ENCODE peak calls at places on chromosomes 12 and 14, in seven cellular contexts. X is NCI-H1417, Y is prostate gland, D is amniotic epithelial cell, Z is non-pigmented ciliary epithelial cell, C is aorta, A is glutamatergic neuron. P is an unnamed sample.

GRCh38 chr12:22518067-22518719 is 26.1 kb downstream of the C2CD5 start:
- DNase-seq in X (peak), Y (no peak), D (peak), Z (no peak), C (no peak), A (no peak), P (no peak)

GRCh38 chr12:124443929-124444712 is 123.3 kb downstream of the NCOR2 start:
- DNase-seq in X (no peak), Y (no peak), D (peak), Z (no peak), C (no peak), A (no peak), P (no peak)

GRCh38 chr12:40921563-40922163 is 229.4 kb downstream of the CNTN1 start:
- DNase-seq in X (no peak), Y (no peak), D (peak), Z (peak), C (no peak), A (no peak), P (peak)

GRCh38 chr14:28375295-28375694 is 391.3 kb upstream of the FOXG1 start:
- DNase-seq in X (no peak), Y (no peak), D (peak), Z (peak), C (no peak), A (peak), P (no peak)

GRCh38 chr14:93538411-93538810 is 107.7 kb downstream of the UNC79 start:
- DNase-seq in X (no peak), Y (no peak), D (peak), Z (no peak), C (no peak), A (peak), P (no peak)

GRCh38 chr14:96178674-96179321 is 25.8 kb upstream of the BDKRB2 start:
- DNase-seq in X (no peak), Y (no peak), D (no peak), Z (no peak), C (peak), A (no peak), P (no peak)

GRCh38 chr14:101960225-101960624 is 4.1 kb upstream of the DYNC1H1 start:
- DNase-seq in X (no peak), Y (no peak), D (no peak), Z (no peak), C (no peak), A (no peak), P (no peak)

GRCh38 chr12:123532808-123533649 is 490 bp downstream of the RILPL1 start:
- DNase-seq in X (peak), Y (no peak), D (no peak), Z (no peak), C (peak), A (peak), P (no peak)

GRCh38 chr12:128250091-128250490 is 16.9 kb upstream of the TMEM132C start:
- DNase-seq in X (no peak), Y (no peak), D (no peak), Z (no peak), C (no peak), A (no peak), P (no peak)

GRCh38 chr12:83322816-83323215 is 636.1 kb downstream of the TMTC2 start:
- DNase-seq in X (no peak), Y (no peak), D (no peak), Z (no peak), C (no peak), A (no peak), P (no peak)

GRCh38 chr12:85392508-85392907 is 112.5 kb downstream of the ALX1 start:
- DNase-seq in X (no peak), Y (no peak), D (no peak), Z (no peak), C (no peak), A (no peak), P (no peak)

GRCh38 chr14:61696753-61697318 is 1.5 kb downstream of the HIF1A start:
- DNase-seq in X (no peak), Y (no peak), D (peak), Z (no peak), C (no peak), A (no peak), P (no peak)

GRCh38 chr12:3968523-3968922 is 95.3 kb upstream of the PARP11 start:
- DNase-seq in X (no peak), Y (no peak), D (no peak), Z (no peak), C (no peak), A (no peak), P (no peak)

GRCh38 chr12:64550758-64551157 is 59.5 kb upstream of the RASSF3 start:
- DNase-seq in X (no peak), Y (no peak), D (no peak), Z (no peak), C (no peak), A (no peak), P (no peak)

GRCh38 chr12:122422769-122423257 is 344 bp upstream of the CLIP1 start:
- DNase-seq in X (peak), Y (no peak), D (peak), Z (no peak), C (peak), A (no peak), P (peak)

GRCh38 chr12:460301-461230 is 827 bp downstream of the B4GALNT3 start:
- DNase-seq in X (peak), Y (peak), D (no peak), Z (no peak), C (peak), A (peak), P (no peak)

GRCh38 chr14:81400202-81400678 is at the start of gene STON2:
- DNase-seq in X (no peak), Y (peak), D (no peak), Z (no peak), C (no peak), A (no peak), P (no peak)

GRCh38 chr14:22973217-22974032 is 8.9 kb downstream of the AJUBA start:
- DNase-seq in X (peak), Y (peak), D (peak), Z (no peak), C (no peak), A (peak), P (no peak)

GRCh38 chr14:94581127-94581999 is at the start of gene SERPINA5:
- DNase-seq in X (no peak), Y (no peak), D (peak), Z (no peak), C (peak), A (peak), P (no peak)

GRCh38 chr14:97554597-97554996 is 757.4 kb downstream of the VRK1 start:
- DNase-seq in X (no peak), Y (no peak), D (no peak), Z (no peak), C (no peak), A (no peak), P (no peak)

P was measured in hypothalamus.